ENCODE peak calls at places on chromosome 22, in eight cellular contexts. Z is iris pigment epithelial cell; U is NCI-H1105; W is activated CD4-positive, alpha-beta memory T cell treated with anti-CD3 and anti-CD28 coated beads for 36 hours; F is effector memory CD8-positive, alpha-beta T cell; V is body of pancreas; E is renal cortical epithelial cell; S is left lung. D is an unnamed sample.

GRCh38 chr22:23305922-23306374 is 125.6 kb downstream of the BCR start:
- DNase-seq in Z (peak; percentile 75), U (peak; percentile 21), W (no peak), F (no peak), V (peak; percentile 69), E (peak; percentile 84), S (no peak), D (peak; percentile 50)

GRCh38 chr22:46779651-46780050 is 17.2 kb downstream of the TBC1D22A start:
- DNase-seq in Z (no peak), U (no peak), W (no peak), F (no peak), V (no peak), E (no peak), S (no peak), D (peak; percentile 28)

GRCh38 chr22:23066200-23067022 is 3.9 kb upstream of the GNAZ start:
- DNase-seq in Z (no peak), U (no peak), W (peak; percentile 7), F (no peak), V (no peak), E (no peak), S (peak; percentile 24), D (peak; percentile 31)

GRCh38 chr22:50696799-50697561 is 24.4 kb downstream of the SHANK3 start:
- DNase-seq in Z (peak; percentile 15), U (no peak), W (no peak), F (no peak), V (no peak), E (no peak), S (peak; percentile 31), D (peak; percentile 53)

GRCh38 chr22:21797444-21798221 is 62.0 kb upstream of the YPEL1 start:
- DNase-seq in Z (peak; percentile 59), U (no peak), W (no peak), F (no peak), V (no peak), E (no peak), S (no peak), D (no peak)

GRCh38 chr22:46758867-46759290 is 3.6 kb upstream of the TBC1D22A start:
- DNase-seq in Z (peak; percentile 70), U (no peak), W (peak; percentile 69), F (peak; percentile 40), V (peak; percentile 75), E (peak; percentile 84), S (no peak), D (peak; percentile 81)

GRCh38 chr22:38735465-38736256 is 20.1 kb downstream of the SUN2 start:
- DNase-seq in Z (no peak), U (no peak), W (no peak), F (no peak), V (no peak), E (peak; percentile 11), S (peak; percentile 60), D (no peak)

GRCh38 chr22:19448076-19448607 is 631 bp upstream of the C22orf39 start:
- DNase-seq in Z (peak; percentile 83), U (peak; percentile 63), W (peak; percentile 48), F (no peak), V (peak; percentile 58), E (peak; percentile 58), S (no peak), D (peak; percentile 70)

GRCh38 chr22:31947296-31947695 is 3.0 kb downstream of the YWHAH start:
- DNase-seq in Z (peak; percentile 40), U (no peak), W (peak; percentile 40), F (peak; percentile 52), V (peak; percentile 36), E (peak; percentile 46), S (no peak), D (no peak)

D was measured in activated effector memory CD4-positive, alpha-beta T cell treated with anti-CD3 and anti-CD28 coated beads, Interleukin-2, amount 50 U/mL, for 16 hours.